ENCODE peak calls at places on chromosomes 6 and 20, in ten cellular contexts. One of them, this sample, is unnamed.

GRCh38 chr20:14790771-14791517 is 453.5 kb upstream of the FLRT3 start:
- DNase-seq in vagina: no peak
- DNase-seq in A549: no peak
- DNase-seq in CD8-positive, alpha-beta T cell: no peak
- DNase-seq in fibroblast of lung: peak; percentile 49
- DNase-seq in body of pancreas: peak; percentile 28
- DNase-seq in osteoblast: no peak
- DNase-seq in HepG2: no peak
- DNase-seq in tibial nerve: no peak
- DNase-seq in OCI-LY7: no peak
- DNase-seq in this sample: no peak

GRCh38 chr20:60202046-60202445 is 243.8 kb downstream of the CDH26 start:
- DNase-seq in body of pancreas: no peak
- DNase-seq in fibroblast of lung: no peak
- DNase-seq in vagina: peak; percentile 58
- DNase-seq in osteoblast: peak; percentile 58
- DNase-seq in OCI-LY7: no peak
- DNase-seq in tibial nerve: no peak
- DNase-seq in HepG2: no peak
- DNase-seq in A549: no peak
- DNase-seq in CD8-positive, alpha-beta T cell: no peak
- DNase-seq in this sample: no peak

GRCh38 chr6:41358503-41358902 is 23.1 kb downstream of the NCR2 start:
- DNase-seq in vagina: no peak
- DNase-seq in A549: no peak
- DNase-seq in CD8-positive, alpha-beta T cell: no peak
- DNase-seq in fibroblast of lung: no peak
- DNase-seq in tibial nerve: no peak
- DNase-seq in OCI-LY7: no peak
- DNase-seq in osteoblast: no peak
- DNase-seq in HepG2: no peak
- DNase-seq in body of pancreas: no peak
- DNase-seq in this sample: no peak

GRCh38 chr6:106128981-106129761 is 43.0 kb downstream of the PRDM1 start:
- DNase-seq in tibial nerve: no peak
- DNase-seq in fibroblast of lung: peak; percentile 95
- DNase-seq in A549: no peak
- DNase-seq in body of pancreas: no peak
- DNase-seq in HepG2: no peak
- DNase-seq in OCI-LY7: peak; percentile 34
- DNase-seq in osteoblast: peak; percentile 96
- DNase-seq in CD8-positive, alpha-beta T cell: no peak
- DNase-seq in vagina: no peak
- DNase-seq in this sample: no peak

GRCh38 chr6:44063561-44064059 is 63.6 kb downstream of the MRPL14 start:
- DNase-seq in tibial nerve: no peak
- DNase-seq in HepG2: no peak
- DNase-seq in vagina: no peak
- DNase-seq in OCI-LY7: no peak
- DNase-seq in CD8-positive, alpha-beta T cell: no peak
- DNase-seq in fibroblast of lung: no peak
- DNase-seq in osteoblast: no peak
- DNase-seq in A549: no peak
- DNase-seq in body of pancreas: no peak
- DNase-seq in this sample: no peak

GRCh38 chr20:25586877-25587276 is 1.5 kb upstream of the NINL start:
- DNase-seq in HepG2: no peak
- DNase-seq in fibroblast of lung: peak; percentile 11
- DNase-seq in body of pancreas: no peak
- DNase-seq in vagina: no peak
- DNase-seq in OCI-LY7: no peak
- DNase-seq in tibial nerve: no peak
- DNase-seq in osteoblast: no peak
- DNase-seq in A549: peak; percentile 26
- DNase-seq in CD8-positive, alpha-beta T cell: no peak
- DNase-seq in this sample: no peak

GRCh38 chr20:39623584-39624234 is 661.6 kb downstream of the DHX35 start:
- DNase-seq in OCI-LY7: no peak
- DNase-seq in tibial nerve: peak; percentile 28
- DNase-seq in HepG2: no peak
- DNase-seq in A549: no peak
- DNase-seq in CD8-positive, alpha-beta T cell: no peak
- DNase-seq in osteoblast: no peak
- DNase-seq in body of pancreas: no peak
- DNase-seq in fibroblast of lung: peak; percentile 45
- DNase-seq in vagina: no peak
- DNase-seq in this sample: no peak

GRCh38 chr6:41642960-41643898 is 5.0 kb downstream of the MDFI start:
- DNase-seq in OCI-LY7: no peak
- DNase-seq in vagina: no peak
- DNase-seq in A549: no peak
- DNase-seq in CD8-positive, alpha-beta T cell: no peak
- DNase-seq in osteoblast: peak; percentile 76
- DNase-seq in body of pancreas: no peak
- DNase-seq in fibroblast of lung: no peak
- DNase-seq in HepG2: no peak
- DNase-seq in tibial nerve: no peak
- DNase-seq in this sample: no peak

GRCh38 chr6:13474360-13474759 is 13.0 kb downstream of the GFOD1 start:
- DNase-seq in OCI-LY7: no peak
- DNase-seq in body of pancreas: no peak
- DNase-seq in tibial nerve: no peak
- DNase-seq in HepG2: peak; percentile 70
- DNase-seq in vagina: no peak
- DNase-seq in CD8-positive, alpha-beta T cell: no peak
- DNase-seq in fibroblast of lung: no peak
- DNase-seq in osteoblast: no peak
- DNase-seq in A549: peak; percentile 31
- DNase-seq in this sample: no peak

GRCh38 chr20:46670585-46671584 is 18.4 kb downstream of the TP53RK start:
- DNase-seq in OCI-LY7: no peak
- DNase-seq in vagina: no peak
- DNase-seq in tibial nerve: no peak
- DNase-seq in osteoblast: no peak
- DNase-seq in CD8-positive, alpha-beta T cell: no peak
- DNase-seq in fibroblast of lung: no peak
- DNase-seq in A549: no peak
- DNase-seq in HepG2: peak; percentile 99
- DNase-seq in body of pancreas: peak; percentile 56
- DNase-seq in this sample: no peak

GRCh38 chr6:143901885-143902708 is 37.8 kb downstream of the ZC2HC1B start:
- DNase-seq in A549: no peak
- DNase-seq in body of pancreas: no peak
- DNase-seq in vagina: no peak
- DNase-seq in tibial nerve: peak; percentile 58
- DNase-seq in HepG2: no peak
- DNase-seq in osteoblast: peak; percentile 42
- DNase-seq in CD8-positive, alpha-beta T cell: no peak
- DNase-seq in fibroblast of lung: peak; percentile 20
- DNase-seq in OCI-LY7: no peak
- DNase-seq in this sample: no peak

GRCh38 chr6:127939442-127940066 is 38.7 kb upstream of the THEMIS start:
- DNase-seq in A549: no peak
- DNase-seq in CD8-positive, alpha-beta T cell: no peak
- DNase-seq in body of pancreas: no peak
- DNase-seq in OCI-LY7: no peak
- DNase-seq in tibial nerve: no peak
- DNase-seq in fibroblast of lung: peak; percentile 4
- DNase-seq in HepG2: no peak
- DNase-seq in osteoblast: peak; percentile 69
- DNase-seq in vagina: no peak
- DNase-seq in this sample: no peak

GRCh38 chr20:17504898-17505663 is 26.1 kb downstream of the BFSP1 start:
- DNase-seq in fibroblast of lung: peak; percentile 52
- DNase-seq in vagina: no peak
- DNase-seq in A549: peak; percentile 53
- DNase-seq in HepG2: peak; percentile 64
- DNase-seq in tibial nerve: peak; percentile 28
- DNase-seq in body of pancreas: peak; percentile 29
- DNase-seq in OCI-LY7: peak; percentile 79
- DNase-seq in osteoblast: peak; percentile 88
- DNase-seq in CD8-positive, alpha-beta T cell: peak; percentile 32
- DNase-seq in this sample: peak; percentile 51

GRCh38 chr6:10510592-10511367 is 10.4 kb upstream of the GCNT2 start:
- DNase-seq in vagina: no peak
- DNase-seq in tibial nerve: no peak
- DNase-seq in fibroblast of lung: peak; percentile 28
- DNase-seq in body of pancreas: peak; percentile 77
- DNase-seq in osteoblast: no peak
- DNase-seq in HepG2: peak; percentile 76
- DNase-seq in A549: peak; percentile 63
- DNase-seq in OCI-LY7: peak; percentile 82
- DNase-seq in CD8-positive, alpha-beta T cell: peak; percentile 37
- DNase-seq in this sample: peak; percentile 39

GRCh38 chr6:5763871-5764270 is 242.9 kb downstream of the NRN1 start:
- DNase-seq in osteoblast: no peak
- DNase-seq in tibial nerve: no peak
- DNase-seq in fibroblast of lung: peak; percentile 78
- DNase-seq in body of pancreas: no peak
- DNase-seq in vagina: no peak
- DNase-seq in HepG2: no peak
- DNase-seq in A549: no peak
- DNase-seq in OCI-LY7: peak; percentile 36
- DNase-seq in CD8-positive, alpha-beta T cell: no peak
- DNase-seq in this sample: no peak

GRCh38 chr20:59008715-59009336 is 1.8 kb upstream of the CTSZ start:
- DNase-seq in CD8-positive, alpha-beta T cell: no peak
- DNase-seq in OCI-LY7: peak; percentile 26
- DNase-seq in tibial nerve: no peak
- DNase-seq in vagina: no peak
- DNase-seq in fibroblast of lung: no peak
- DNase-seq in HepG2: no peak
- DNase-seq in osteoblast: peak; percentile 69
- DNase-seq in body of pancreas: no peak
- DNase-seq in A549: no peak
- DNase-seq in this sample: no peak

GRCh38 chr6:140285471-140285870 is 911.0 kb upstream of the CITED2 start:
- DNase-seq in vagina: no peak
- DNase-seq in CD8-positive, alpha-beta T cell: no peak
- DNase-seq in OCI-LY7: no peak
- DNase-seq in tibial nerve: no peak
- DNase-seq in body of pancreas: no peak
- DNase-seq in A549: no peak
- DNase-seq in osteoblast: no peak
- DNase-seq in fibroblast of lung: no peak
- DNase-seq in HepG2: no peak
- DNase-seq in this sample: no peak

GRCh38 chr6:30876039-30876730 is 8.1 kb upstream of the DDR1 start:
- DNase-seq in osteoblast: peak; percentile 89
- DNase-seq in OCI-LY7: no peak
- DNase-seq in tibial nerve: peak; percentile 40
- DNase-seq in A549: no peak
- DNase-seq in body of pancreas: peak; percentile 69
- DNase-seq in CD8-positive, alpha-beta T cell: no peak
- DNase-seq in fibroblast of lung: peak; percentile 91
- DNase-seq in HepG2: no peak
- DNase-seq in vagina: no peak
- DNase-seq in this sample: no peak

GRCh38 chr20:38550274-38550673 is 30.7 kb upstream of the ADIG start:
- DNase-seq in vagina: no peak
- DNase-seq in OCI-LY7: peak; percentile 41
- DNase-seq in fibroblast of lung: no peak
- DNase-seq in tibial nerve: no peak
- DNase-seq in CD8-positive, alpha-beta T cell: no peak
- DNase-seq in HepG2: peak; percentile 16
- DNase-seq in A549: no peak
- DNase-seq in body of pancreas: no peak
- DNase-seq in osteoblast: no peak
- DNase-seq in this sample: no peak
- TF ChIP-seq CTCF in vagina: no peak
- TF ChIP-seq CTCF in OCI-LY7: peak; percentile 69
- TF ChIP-seq CTCF in fibroblast of lung: no peak
- TF ChIP-seq CTCF in tibial nerve: no peak
- TF ChIP-seq CTCF in CD8-positive, alpha-beta T cell: no peak
- TF ChIP-seq CTCF in HepG2: no peak
- TF ChIP-seq CTCF in A549: no peak
- TF ChIP-seq CTCF in body of pancreas: no peak
- TF ChIP-seq CTCF in osteoblast: peak; percentile 24
- TF ChIP-seq CTCF in this sample: no peak

DNA sequence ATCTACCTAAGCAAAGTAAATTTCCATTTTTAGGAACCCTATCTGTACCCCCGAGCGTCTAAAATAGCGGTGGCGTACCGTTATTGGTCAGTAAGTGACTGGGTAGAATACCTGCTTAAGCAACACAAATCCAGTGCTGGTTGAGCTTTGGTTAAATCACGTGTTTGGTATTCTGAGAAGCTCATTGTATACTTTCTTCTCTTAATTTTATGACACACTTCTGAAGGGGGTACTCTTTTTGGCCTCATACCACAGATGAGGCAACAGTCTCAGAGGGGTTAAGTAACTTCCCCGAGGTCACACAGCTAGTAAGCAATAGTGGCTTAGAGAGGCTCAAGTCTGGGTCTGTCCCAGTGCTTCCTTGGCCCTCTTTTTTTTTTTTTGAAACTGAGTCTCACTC is 151.2 kb downstream of the TFAP2C start:
- DNase-seq in osteoblast: no peak
- DNase-seq in vagina: no peak
- DNase-seq in CD8-positive, alpha-beta T cell: no peak
- DNase-seq in body of pancreas: no peak
- DNase-seq in fibroblast of lung: peak; percentile 23
- DNase-seq in tibial nerve: no peak
- DNase-seq in A549: no peak
- DNase-seq in HepG2: no peak
- DNase-seq in OCI-LY7: no peak
- DNase-seq in this sample: no peak
- H3K27ac ChIP-seq in osteoblast: no peak overlapping the region
- H3K27ac ChIP-seq in vagina: peak overlapping the region; percentile 74
- H3K27ac ChIP-seq in CD8-positive, alpha-beta T cell: no peak overlapping the region
- H3K27ac ChIP-seq in body of pancreas: no peak overlapping the region
- H3K27ac ChIP-seq in fibroblast of lung: no peak overlapping the region
- H3K27ac ChIP-seq in tibial nerve: no peak overlapping the region
- H3K27ac ChIP-seq in A549: peak overlapping the region; percentile 96
- H3K27ac ChIP-seq in HepG2: no peak overlapping the region
- H3K27ac ChIP-seq in OCI-LY7: no peak overlapping the region
- H3K27ac ChIP-seq in this sample: no peak overlapping the region

GRCh38 chr6:47179286-47179685 is 130.4 kb downstream of the TNFRSF21 start:
- DNase-seq in osteoblast: no peak
- DNase-seq in tibial nerve: no peak
- DNase-seq in fibroblast of lung: peak; percentile 27
- DNase-seq in OCI-LY7: no peak
- DNase-seq in body of pancreas: no peak
- DNase-seq in A549: no peak
- DNase-seq in vagina: no peak
- DNase-seq in HepG2: no peak
- DNase-seq in CD8-positive, alpha-beta T cell: no peak
- DNase-seq in this sample: no peak
- TF ChIP-seq CTCF in osteoblast: no peak
- TF ChIP-seq CTCF in tibial nerve: no peak
- TF ChIP-seq CTCF in fibroblast of lung: no peak
- TF ChIP-seq CTCF in OCI-LY7: no peak
- TF ChIP-seq CTCF in body of pancreas: no peak
- TF ChIP-seq CTCF in A549: no peak
- TF ChIP-seq CTCF in vagina: no peak
- TF ChIP-seq CTCF in HepG2: no peak
- TF ChIP-seq CTCF in CD8-positive, alpha-beta T cell: no peak
- TF ChIP-seq CTCF in this sample: no peak

DNA sequence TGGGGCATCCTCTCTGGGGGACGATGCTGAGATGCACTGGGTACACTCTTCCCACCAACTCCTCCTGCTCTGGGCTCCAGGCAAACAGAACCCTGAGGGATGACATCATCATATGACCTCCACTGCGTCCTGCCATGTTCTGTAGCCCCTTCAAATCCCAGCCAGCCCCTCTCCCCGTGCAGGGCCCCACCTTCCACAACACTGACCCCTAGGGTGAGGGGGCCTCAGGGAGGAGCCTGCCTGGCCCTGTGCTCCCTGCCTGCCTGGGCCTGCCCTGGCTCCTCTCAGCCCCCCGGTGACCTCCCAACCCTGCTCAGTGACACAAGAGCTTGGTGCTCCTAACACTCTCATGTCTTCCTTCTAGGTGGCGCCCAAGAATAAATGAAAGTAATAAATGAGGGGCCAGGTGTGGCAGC is 9.6 kb upstream of the SPDEF start:
- DNase-seq in body of pancreas: no peak
- DNase-seq in fibroblast of lung: no peak
- DNase-seq in HepG2: no peak
- DNase-seq in tibial nerve: no peak
- DNase-seq in vagina: no peak
- DNase-seq in A549: no peak
- DNase-seq in OCI-LY7: peak; percentile 46
- DNase-seq in osteoblast: peak; percentile 85
- DNase-seq in CD8-positive, alpha-beta T cell: no peak
- DNase-seq in this sample: no peak
- H3K27ac ChIP-seq in body of pancreas: no peak overlapping the region
- H3K27ac ChIP-seq in fibroblast of lung: no peak overlapping the region
- H3K27ac ChIP-seq in HepG2: no peak overlapping the region
- H3K27ac ChIP-seq in tibial nerve: no peak overlapping the region
- H3K27ac ChIP-seq in vagina: no peak overlapping the region
- H3K27ac ChIP-seq in A549: no peak overlapping the region
- H3K27ac ChIP-seq in OCI-LY7: no peak overlapping the region
- H3K27ac ChIP-seq in osteoblast: no peak overlapping the region
- H3K27ac ChIP-seq in CD8-positive, alpha-beta T cell: no peak overlapping the region
- H3K27ac ChIP-seq in this sample: no peak overlapping the region

This sample was measured in CD4-positive, alpha-beta T cell.